ENCODE peak calls at places on chromosomes 11 and 22, in seven cellular contexts. B is fibroblast of the aortic adventitia, T is A549, S is mucosa of descending colon, N is lung, W is tibial nerve, V is cardiac muscle cell. P is an unnamed sample.

GRCh38 chr22:44566911-44567310 is 68.9 kb upstream of the RTL6 start:
- DNase-seq in T (no peak), S (peak; percentile 22), W (no peak), V (no peak), N (no peak), B (no peak), P (no peak)

GRCh38 chr11:62954478-62954877 is 30.3 kb downstream of the SLC22A6 start:
- DNase-seq in W (no peak), N (no peak), V (no peak), B (no peak), S (no peak), T (no peak), P (no peak)

GRCh38 chr11:102676086-102676485 is 29.5 kb downstream of the MMP27 start:
- DNase-seq in S (no peak), V (no peak), T (no peak), W (no peak), B (no peak), N (no peak), P (no peak)

GRCh38 chr11:112977620-112978212 is 16.5 kb downstream of the NCAM1 start:
- DNase-seq in S (no peak), B (peak; percentile 58), N (no peak), T (no peak), W (no peak), V (no peak), P (peak; percentile 89)

GRCh38 chr11:43904737-43905515 is 24.3 kb downstream of the ALKBH3 start:
- DNase-seq in V (no peak), B (peak; percentile 70), T (no peak), S (no peak), W (no peak), N (no peak), P (peak; percentile 88)

GRCh38 chr11:120400564-120401364 is 64.6 kb downstream of the ARHGEF12 start:
- DNase-seq in V (no peak), W (peak; percentile 33), S (no peak), B (peak; percentile 98), N (peak; percentile 33), T (peak; percentile 19), P (peak; percentile 97)

GRCh38 chr11:87300640-87301381 is 263.1 kb downstream of the TMEM135 start:
- DNase-seq in B (no peak), S (no peak), W (no peak), V (no peak), N (no peak), T (no peak), P (no peak)

GRCh38 chr22:29212738-29213137 is 7.0 kb downstream of the EMID1 start:
- DNase-seq in T (no peak), B (no peak), V (no peak), W (no peak), S (no peak), N (no peak), P (no peak)

GRCh38 chr11:46916669-46917108 is 1.7 kb downstream of the LRP4 start:
- DNase-seq in S (no peak), T (peak; percentile 94), V (peak; percentile 87), W (no peak), B (peak; percentile 82), N (no peak), P (peak; percentile 80)

GRCh38 chr22:31618057-31618456 is 44.0 kb downstream of the PISD start:
- DNase-seq in T (no peak), N (no peak), B (no peak), S (peak; percentile 74), V (no peak), W (no peak), P (no peak)

GRCh38 chr11:90737328-90738050 is 514.6 kb upstream of the CHORDC1 start:
- DNase-seq in W (no peak), B (no peak), V (no peak), T (no peak), S (no peak), N (no peak), P (no peak)

GRCh38 chr11:134334796-134335571 is 3.2 kb downstream of the GLB1L2 start:
- DNase-seq in V (no peak), B (no peak), S (no peak), W (no peak), N (peak; percentile 10), T (no peak), P (no peak)

GRCh38 chr11:99418927-99419707 is 398.4 kb downstream of the CNTN5 start:
- DNase-seq in B (no peak), W (no peak), T (no peak), S (no peak), V (no peak), N (no peak), P (no peak)

GRCh38 chr11:120912504-120912903 is 111.4 kb upstream of the TBCEL start:
- DNase-seq in S (no peak), T (peak; percentile 12), B (peak; percentile 62), V (peak; percentile 65), N (no peak), W (no peak), P (peak; percentile 51)

GRCh38 chr11:112172362-112172994 is 2.8 kb upstream of the BCO2 start:
- DNase-seq in S (no peak), B (no peak), T (no peak), W (no peak), V (no peak), N (no peak), P (no peak)

GRCh38 chr22:48856308-48856615 is 971.4 kb downstream of the BRD1 start:
- DNase-seq in S (peak; percentile 25), T (no peak), N (no peak), V (no peak), W (no peak), B (no peak), P (no peak)

GRCh38 chr11:20451568-20451967 is 64.1 kb downstream of the PRMT3 start:
- DNase-seq in B (no peak), W (no peak), V (no peak), T (no peak), S (no peak), N (no peak), P (peak; percentile 8)

GRCh38 chr22:19041403-19042074 is 80.7 kb downstream of the DGCR2 start:
- DNase-seq in S (peak; percentile 29), N (no peak), W (no peak), T (no peak), V (no peak), B (no peak), P (no peak)

GRCh38 chr11:46565248-46565835 is 28.5 kb downstream of the AMBRA1 start:
- DNase-seq in N (no peak), S (no peak), V (no peak), B (peak; percentile 9), T (no peak), W (no peak), P (no peak)

GRCh38 chr22:30717331-30717921 is 22.8 kb downstream of the OSBP2 start:
- DNase-seq in T (peak; percentile 3), B (peak; percentile 69), V (no peak), S (no peak), N (no peak), W (no peak), P (peak; percentile 78)

GRCh38 chr11:87859583-87859982 is 315.7 kb downstream of the RAB38 start:
- DNase-seq in T (no peak), N (no peak), W (peak; percentile 15), V (peak; percentile 1), B (peak; percentile 1), S (no peak), P (peak; percentile 26)

GRCh38 chr22:50731811-50732624 is 6.0 kb upstream of the ACR start:
- DNase-seq in N (peak; percentile 49), W (no peak), S (no peak), T (peak; percentile 48), V (peak; percentile 56), B (peak; percentile 34), P (peak; percentile 51)

GRCh38 chr11:77322506-77322905 is 21.0 kb upstream of the GDPD4 start:
- DNase-seq in W (no peak), B (peak; percentile 56), N (peak; percentile 32), S (no peak), V (no peak), T (no peak), P (peak; percentile 64)

DNA sequence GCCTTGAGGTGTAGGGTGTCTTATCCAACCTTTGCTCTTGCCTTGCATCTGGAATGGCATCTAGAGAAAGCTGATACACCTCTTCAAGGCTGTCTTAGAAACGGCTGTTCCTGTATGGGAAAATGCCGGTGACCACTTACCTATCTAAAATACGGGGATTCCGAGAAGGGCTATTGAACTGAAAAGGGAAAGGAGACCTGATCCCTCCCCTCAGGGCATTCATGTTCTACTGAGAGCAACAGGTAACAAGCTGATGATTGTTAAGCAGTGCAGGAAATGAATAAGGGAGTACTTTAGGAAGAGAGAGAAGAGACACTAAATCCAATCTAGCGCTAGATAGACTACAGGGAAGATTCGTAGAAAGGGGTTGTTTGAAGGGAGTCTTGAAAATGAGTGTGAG is 1388.1 kb downstream of the FAM181B start:
- DNase-seq in S (no peak), B (no peak), W (no peak), N (no peak), T (no peak), V (no peak), P (no peak)
- TF ChIP-seq CTCF in S (no peak), B (no peak), W (no peak), N (no peak), T (no peak), V (no peak), P (no peak)

DNA sequence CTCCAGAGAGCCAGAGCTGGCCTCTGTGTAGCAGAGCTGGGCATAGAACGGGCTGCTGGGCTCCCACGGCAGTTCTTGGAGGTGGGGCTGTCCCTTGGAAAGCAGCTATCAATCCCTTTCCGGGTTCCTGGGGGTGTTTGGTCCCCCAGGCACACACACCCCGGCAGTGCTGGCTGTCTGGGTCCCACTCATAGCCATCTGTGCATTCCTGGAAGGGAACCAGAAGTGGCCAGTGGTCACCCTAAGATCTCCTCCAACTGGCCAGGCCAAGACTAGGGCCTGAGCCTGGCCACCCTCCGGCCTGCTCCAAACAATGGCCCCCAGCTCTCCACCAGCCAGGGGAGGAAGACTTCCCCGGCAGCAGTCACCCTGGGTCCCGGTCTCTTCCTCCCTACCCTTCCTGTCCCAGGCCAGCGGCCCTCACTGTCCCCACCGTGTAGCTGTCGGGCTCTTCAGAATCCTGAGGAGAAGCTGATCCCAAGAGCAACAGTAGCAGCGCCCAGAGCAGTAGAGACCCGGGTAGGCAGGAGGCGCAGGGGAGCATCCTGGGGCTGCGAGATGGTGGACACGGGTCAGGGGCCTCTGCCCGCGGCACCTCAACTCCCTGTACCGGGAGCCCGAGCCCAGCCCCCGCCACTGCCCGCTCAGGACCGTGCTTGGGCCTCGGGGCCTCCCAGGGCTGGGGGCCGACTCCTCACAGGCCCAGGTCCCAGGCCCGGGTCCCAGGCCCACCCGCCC is 620 bp downstream of the EFEMP2 start:
- DNase-seq in V (peak; percentile 61), N (no peak), T (no peak), W (no peak), S (peak; percentile 58), B (no peak), P (no peak)
- H3K4me3 ChIP-seq in V (peak overlapping the region; percentile 95), N (peak overlapping the region; percentile 15), T (no peak overlapping the region), W (peak overlapping the region; percentile 60), S (no peak overlapping the region), B (peak overlapping the region; percentile 67), P (peak overlapping the region; percentile 67)

GRCh38 chr11:130623909-130624668 is 175.6 kb downstream of the ADAMTS15 start:
- DNase-seq in N (no peak), B (peak; percentile 40), W (no peak), S (no peak), T (no peak), V (no peak), P (no peak)
- TF ChIP-seq CTCF in N (no peak), B (peak; percentile 8), W (no peak), S (no peak), T (no peak), V (no peak), P (no peak)

DNA sequence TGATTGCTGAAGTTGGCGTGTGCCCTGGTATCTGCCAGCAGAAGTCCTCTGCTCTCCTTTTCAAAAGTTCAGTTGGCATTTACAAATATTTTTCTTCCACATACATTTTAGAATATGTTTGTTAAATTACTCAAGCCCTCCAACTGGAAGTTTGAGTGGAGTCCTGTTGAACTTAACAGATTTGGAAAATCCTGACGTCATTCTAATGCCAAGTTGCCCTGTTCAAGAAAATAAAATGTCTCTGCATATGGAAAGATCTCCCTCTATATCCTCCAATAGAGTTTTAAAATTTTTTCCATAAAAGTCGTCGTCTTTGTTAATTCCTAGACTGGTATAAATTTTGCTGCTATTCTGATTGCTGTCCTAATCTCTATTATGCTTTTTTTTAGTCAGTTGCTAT is 3.3 kb downstream of the KCNQ1OT1 start:
- DNase-seq in T (no peak), W (no peak), V (no peak), B (no peak), N (no peak), S (no peak), P (no peak)
- H3K4me3 ChIP-seq in T (no peak overlapping the region), W (no peak overlapping the region), V (no peak overlapping the region), B (peak overlapping the region; percentile 39), N (no peak overlapping the region), S (no peak overlapping the region), P (no peak overlapping the region)

P was measured in fibroblast of pulmonary artery.